ENCODE peak calls at places on chromosomes 13 and 19, in seven cellular contexts. A is WTC11, K is HFF-Myc, R is progenitor cell of endocrine pancreas, H is body of pancreas, E is adrenal gland, M is Panc1. B is an unnamed sample.

GRCh38 chr13:29538625-29538976 is 56.9 kb downstream of the SLC7A1 start:
- DNase-seq in A (no peak), K (no peak), R (no peak), H (no peak), E (no peak), M (no peak), B (no peak)

GRCh38 chr13:104143760-104144406 is 1077.7 kb upstream of the SLC10A2 start:
- DNase-seq in A (peak; percentile 14), K (no peak), R (no peak), H (peak; percentile 12), E (no peak), M (no peak), B (no peak)

GRCh38 chr13:85529216-85529590 is 270.0 kb downstream of the SLITRK6 start:
- DNase-seq in A (no peak), K (no peak), R (no peak), H (no peak), E (no peak), M (no peak), B (no peak)

GRCh38 chr13:103299079-103299478 is 232.9 kb upstream of the SLC10A2 start:
- DNase-seq in A (peak; percentile 78), K (no peak), R (no peak), H (no peak), E (no peak), M (no peak), B (no peak)

GRCh38 chr19:56120371-56121179 is 520 bp downstream of the ZNF787 start:
- DNase-seq in A (peak; percentile 52), K (no peak), R (peak; percentile 45), H (peak; percentile 89), E (peak; percentile 95), M (no peak), B (peak; percentile 84)

GRCh38 chr13:72820156-72820897 is 38.4 kb downstream of the PIBF1 start:
- DNase-seq in A (no peak), K (no peak), R (no peak), H (no peak), E (no peak), M (no peak), B (no peak)

GRCh38 chr13:72696590-72696989 is 30.8 kb downstream of the MZT1 start:
- DNase-seq in A (no peak), K (no peak), R (no peak), H (no peak), E (no peak), M (no peak), B (no peak)

GRCh38 chr19:57244513-57244912 is 4.1 kb downstream of the ZNF805 start:
- DNase-seq in A (no peak), K (no peak), R (no peak), H (no peak), E (no peak), M (no peak), B (no peak)

GRCh38 chr19:51025809-51026553 is 435 bp downstream of the KLK11 start:
- DNase-seq in A (no peak), K (no peak), R (no peak), H (peak; percentile 72), E (no peak), M (no peak), B (no peak)

GRCh38 chr13:37486171-37486661 is 112.4 kb downstream of the POSTN start:
- DNase-seq in A (no peak), K (no peak), R (no peak), H (no peak), E (no peak), M (no peak), B (no peak)

GRCh38 chr19:37719927-37720265 is 335 bp upstream of the ZNF607 start:
- DNase-seq in A (no peak), K (no peak), R (no peak), H (no peak), E (no peak), M (no peak), B (no peak)

GRCh38 chr19:13763300-13763699 is 1.0 kb upstream of the MRI1 start:
- DNase-seq in A (no peak), K (no peak), R (no peak), H (no peak), E (no peak), M (no peak), B (no peak)

GRCh38 chr13:103140001-103140671 is 73.9 kb upstream of the SLC10A2 start:
- DNase-seq in A (peak; percentile 22), K (peak; percentile 5), R (no peak), H (no peak), E (peak; percentile 43), M (peak; percentile 13), B (no peak)

GRCh38 chr13:94112731-94113130 is 366.8 kb downstream of the DCT start:
- DNase-seq in A (no peak), K (no peak), R (no peak), H (no peak), E (no peak), M (no peak), B (no peak)

GRCh38 chr13:76421011-76421410 is 465.2 kb downstream of the KCTD12 start:
- DNase-seq in A (no peak), K (no peak), R (no peak), H (no peak), E (no peak), M (no peak), B (no peak)

GRCh38 chr19:10431254-10431942 is 11.1 kb downstream of the PDE4A start:
- DNase-seq in A (peak; percentile 34), K (no peak), R (no peak), H (no peak), E (no peak), M (no peak), B (no peak)

GRCh38 chr19:33666196-33666595 is 44.4 kb downstream of the CHST8 start:
- DNase-seq in A (peak; percentile 8), K (no peak), R (no peak), H (no peak), E (no peak), M (no peak), B (peak; percentile 29)

GRCh38 chr13:20428666-20429644 is 96.7 kb downstream of the CRYL1 start:
- DNase-seq in A (no peak), K (no peak), R (no peak), H (no peak), E (no peak), M (no peak), B (no peak)

GRCh38 chr13:29523199-29523931 is 72.1 kb downstream of the SLC7A1 start:
- DNase-seq in A (no peak), K (no peak), R (no peak), H (no peak), E (no peak), M (no peak), B (no peak)

GRCh38 chr19:54107876-54108490 is 5.3 kb downstream of the NDUFA3 start:
- DNase-seq in A (no peak), K (no peak), R (no peak), H (no peak), E (no peak), M (no peak), B (no peak)

GRCh38 chr19:43425567-43426392 is 11.1 kb downstream of the TEX101 start:
- DNase-seq in A (no peak), K (no peak), R (no peak), H (peak; percentile 62), E (peak; percentile 18), M (no peak), B (no peak)
- TF ChIP-seq CTCF in A (no peak), K (peak; percentile 48), R (peak; percentile 50), H (no peak), E (peak; percentile 12), M (peak; percentile 65), B (no peak)

GRCh38 chr19:5806133-5806489 is 1.2 kb downstream of the NRTN start:
- DNase-seq in A (no peak), K (no peak), R (no peak), H (no peak), E (no peak), M (no peak), B (no peak)
- TF ChIP-seq CTCF in A (no peak), K (no peak), R (no peak), H (no peak), E (no peak), M (no peak), B (peak; percentile 6)

DNA sequence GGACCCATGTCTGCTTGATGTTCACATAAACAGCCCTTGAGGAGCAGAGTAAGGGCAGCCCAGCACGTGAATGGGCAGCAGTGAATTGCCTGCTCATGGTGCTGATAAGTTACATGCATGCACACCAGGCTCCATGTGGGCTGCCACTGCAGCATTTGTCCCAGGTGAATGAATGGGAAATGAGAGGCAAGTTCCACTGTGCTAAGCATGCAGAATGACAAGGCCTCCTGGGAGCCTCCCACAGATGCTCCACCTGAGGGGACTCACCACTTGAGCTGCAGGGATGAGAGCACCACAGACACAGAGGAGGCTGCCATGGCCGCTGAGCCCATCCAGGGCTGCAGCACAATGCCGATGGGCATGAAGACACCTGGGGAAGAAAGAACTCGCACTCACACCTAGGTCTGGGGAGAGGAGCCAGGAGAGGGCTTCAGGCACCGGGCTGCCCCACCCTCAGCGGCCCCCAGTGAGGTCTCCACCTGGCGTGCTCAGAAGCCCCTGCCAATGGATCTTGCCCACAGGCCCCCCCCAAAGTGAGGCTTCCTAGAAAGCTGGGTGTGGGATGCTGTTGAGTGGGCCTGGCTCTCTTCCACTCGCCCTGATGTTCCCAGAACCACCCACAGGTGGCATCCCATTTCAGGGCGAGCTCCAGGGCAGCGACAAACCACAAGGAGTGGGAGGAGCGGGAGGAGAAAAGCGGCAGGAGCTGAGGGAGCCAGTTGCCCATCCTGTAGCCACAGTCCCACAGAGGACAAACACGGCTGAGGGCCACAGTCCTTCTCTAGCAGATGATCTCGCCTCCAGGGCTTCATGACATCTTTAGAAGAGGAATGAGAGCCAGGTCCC is 73.8 kb downstream of the CCDC70 start:
- DNase-seq in A (peak; percentile 63), K (no peak), R (peak; percentile 20), H (peak; percentile 27), E (no peak), M (no peak), B (no peak)
- TF ChIP-seq CTCF in A (no peak), K (no peak), R (peak; percentile 63), H (no peak), E (no peak), M (peak; percentile 53), B (no peak)

GRCh38 chr19:8083141-8083540 is 30.6 kb downstream of the CCL25 start:
- DNase-seq in A (no peak), K (no peak), R (no peak), H (no peak), E (no peak), M (no peak), B (no peak)

GRCh38 chr19:8079988-8080387 is 27.4 kb downstream of the CCL25 start:
- DNase-seq in A (no peak), K (no peak), R (no peak), H (no peak), E (no peak), M (no peak), B (no peak)

GRCh38 chr19:8084152-8084551 is 31.6 kb downstream of the CCL25 start:
- DNase-seq in A (no peak), K (no peak), R (no peak), H (no peak), E (no peak), M (no peak), B (no peak)

GRCh38 chr19:8081569-8082550 is 29.3 kb downstream of the CCL25 start:
- DNase-seq in A (no peak), K (no peak), R (no peak), H (no peak), E (no peak), M (no peak), B (no peak)

DNA sequence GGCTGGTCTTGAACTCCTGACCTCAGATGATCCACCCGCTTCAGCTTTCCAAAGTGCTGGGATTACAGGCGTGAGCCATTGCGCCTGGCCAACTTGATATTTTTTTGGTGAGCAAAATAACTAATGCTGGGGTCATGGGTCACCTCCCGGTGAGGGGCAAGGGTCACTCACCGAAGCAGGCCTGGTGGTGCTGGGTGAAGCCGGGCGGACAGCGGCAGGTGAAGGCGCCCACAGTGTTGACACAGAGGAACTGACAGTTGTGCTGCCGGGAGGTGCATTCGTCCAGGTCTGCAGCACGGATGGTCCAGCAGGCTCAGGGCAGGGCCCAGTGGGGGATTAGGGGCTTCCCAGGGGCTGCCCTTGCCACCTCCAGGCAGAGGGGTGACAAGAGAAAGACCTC is 28.3 kb downstream of the CCL25 start:
- DNase-seq in A (no peak), K (no peak), R (no peak), H (no peak), E (no peak), M (no peak), B (no peak)
- TF ChIP-seq CTCF in A (no peak), K (no peak), R (no peak), H (no peak), E (no peak), M (no peak), B (no peak)

B was measured in mesothelial cell of epicardium.